ENCODE peak calls at places on chromosomes 12 and 14, in six cellular contexts. One of them, this sample, is unnamed.

GRCh38 chr12:1660304-1661187 is 30.3 kb upstream of the ADIPOR2 start:
- DNase-seq in K562: no peak
- DNase-seq in HepG2: peak; percentile 55
- DNase-seq in GM12891: no peak
- DNase-seq in GM12878: no peak
- DNase-seq in H1: no peak
- DNase-seq in this sample: no peak

GRCh38 chr12:131755305-131756113 is 44.6 kb downstream of the SFSWAP start:
- DNase-seq in K562: peak; percentile 48
- DNase-seq in HepG2: peak; percentile 61
- DNase-seq in GM12891: peak; percentile 49
- DNase-seq in GM12878: no peak
- DNase-seq in H1: no peak
- DNase-seq in this sample: no peak

GRCh38 chr12:55885113-55885512 is 42.4 kb upstream of the MMP19 start:
- DNase-seq in K562: no peak
- DNase-seq in HepG2: no peak
- DNase-seq in GM12891: no peak
- DNase-seq in GM12878: no peak
- DNase-seq in H1: no peak
- DNase-seq in this sample: no peak

GRCh38 chr14:77128414-77128891 is 13.1 kb downstream of the ZDHHC22 start:
- DNase-seq in K562: no peak
- DNase-seq in HepG2: peak; percentile 60
- DNase-seq in GM12891: no peak
- DNase-seq in GM12878: no peak
- DNase-seq in H1: no peak
- DNase-seq in this sample: no peak

GRCh38 chr14:94575730-94576585 is 5.3 kb upstream of the SERPINA5 start:
- DNase-seq in K562: no peak
- DNase-seq in HepG2: no peak
- DNase-seq in GM12891: no peak
- DNase-seq in GM12878: no peak
- DNase-seq in H1: no peak
- DNase-seq in this sample: no peak

GRCh38 chr12:12017798-12018197 is 52.9 kb upstream of the BCL2L14 start:
- DNase-seq in K562: peak; percentile 9
- DNase-seq in HepG2: no peak
- DNase-seq in GM12891: no peak
- DNase-seq in GM12878: no peak
- DNase-seq in H1: peak; percentile 59
- DNase-seq in this sample: no peak

GRCh38 chr14:90827919-90828610 is 11.8 kb upstream of the TTC7B start:
- DNase-seq in K562: peak; percentile 96
- DNase-seq in HepG2: peak; percentile 71
- DNase-seq in GM12891: peak; percentile 77
- DNase-seq in GM12878: peak; percentile 15
- DNase-seq in H1: peak; percentile 97
- DNase-seq in this sample: peak; percentile 86

GRCh38 chr12:54932691-54933090 is 51.9 kb downstream of the TESPA1 start:
- DNase-seq in K562: peak; percentile 17
- DNase-seq in HepG2: no peak
- DNase-seq in GM12891: no peak
- DNase-seq in GM12878: no peak
- DNase-seq in H1: no peak
- DNase-seq in this sample: no peak

GRCh38 chr12:124159655-124160054 is 135.2 kb upstream of the RFLNA start:
- DNase-seq in K562: no peak
- DNase-seq in HepG2: no peak
- DNase-seq in GM12891: no peak
- DNase-seq in GM12878: no peak
- DNase-seq in H1: no peak
- DNase-seq in this sample: no peak

GRCh38 chr14:61211476-61212262 is 69.5 kb downstream of the TMEM30B start:
- DNase-seq in K562: no peak
- DNase-seq in HepG2: no peak
- DNase-seq in GM12891: no peak
- DNase-seq in GM12878: no peak
- DNase-seq in H1: no peak
- DNase-seq in this sample: no peak

GRCh38 chr14:24078146-24078545 is 6.8 kb downstream of the CPNE6 start:
- DNase-seq in K562: no peak
- DNase-seq in HepG2: no peak
- DNase-seq in GM12891: no peak
- DNase-seq in GM12878: no peak
- DNase-seq in H1: no peak
- DNase-seq in this sample: no peak

GRCh38 chr12:108040968-108041367 is 88.1 kb upstream of the WSCD2 start:
- DNase-seq in K562: no peak
- DNase-seq in HepG2: no peak
- DNase-seq in GM12891: no peak
- DNase-seq in GM12878: no peak
- DNase-seq in H1: no peak
- DNase-seq in this sample: no peak

GRCh38 chr12:18068355-18068754 is 21.6 kb downstream of the RERGL start:
- DNase-seq in K562: no peak
- DNase-seq in HepG2: no peak
- DNase-seq in GM12891: no peak
- DNase-seq in GM12878: no peak
- DNase-seq in H1: no peak
- DNase-seq in this sample: no peak

GRCh38 chr14:42277840-42278239 is 671.2 kb downstream of the LRFN5 start:
- DNase-seq in K562: no peak
- DNase-seq in HepG2: no peak
- DNase-seq in GM12891: no peak
- DNase-seq in GM12878: no peak
- DNase-seq in H1: no peak
- DNase-seq in this sample: no peak

GRCh38 chr12:27975222-27976136 is 2.9 kb upstream of the PTHLH start:
- DNase-seq in K562: peak; percentile 76
- DNase-seq in HepG2: no peak
- DNase-seq in GM12891: no peak
- DNase-seq in GM12878: no peak
- DNase-seq in H1: peak; percentile 78
- DNase-seq in this sample: no peak

GRCh38 chr12:42809226-42809625 is 219.7 kb upstream of the PRICKLE1 start:
- DNase-seq in K562: no peak
- DNase-seq in HepG2: no peak
- DNase-seq in GM12891: no peak
- DNase-seq in GM12878: no peak
- DNase-seq in H1: no peak
- DNase-seq in this sample: no peak

GRCh38 chr14:70753518-70753953 is 55.8 kb downstream of the MAP3K9 start:
- DNase-seq in K562: no peak
- DNase-seq in HepG2: peak; percentile 94
- DNase-seq in GM12891: no peak
- DNase-seq in GM12878: no peak
- DNase-seq in H1: no peak
- DNase-seq in this sample: no peak

GRCh38 chr12:54195736-54196347 is 7.1 kb upstream of the SMUG1 start:
- DNase-seq in K562: peak; percentile 73
- DNase-seq in HepG2: no peak
- DNase-seq in GM12891: peak; percentile 33
- DNase-seq in GM12878: no peak
- DNase-seq in H1: no peak
- DNase-seq in this sample: no peak

GRCh38 chr12:12549426-12549825 is 13.2 kb downstream of the DUSP16 start:
- DNase-seq in K562: no peak
- DNase-seq in HepG2: no peak
- DNase-seq in GM12891: no peak
- DNase-seq in GM12878: no peak
- DNase-seq in H1: no peak
- DNase-seq in this sample: no peak

GRCh38 chr14:36996133-36996856 is 176.1 kb downstream of the SLC25A21 start:
- DNase-seq in K562: peak; percentile 44
- DNase-seq in HepG2: no peak
- DNase-seq in GM12891: no peak
- DNase-seq in GM12878: no peak
- DNase-seq in H1: no peak
- DNase-seq in this sample: no peak

DNA sequence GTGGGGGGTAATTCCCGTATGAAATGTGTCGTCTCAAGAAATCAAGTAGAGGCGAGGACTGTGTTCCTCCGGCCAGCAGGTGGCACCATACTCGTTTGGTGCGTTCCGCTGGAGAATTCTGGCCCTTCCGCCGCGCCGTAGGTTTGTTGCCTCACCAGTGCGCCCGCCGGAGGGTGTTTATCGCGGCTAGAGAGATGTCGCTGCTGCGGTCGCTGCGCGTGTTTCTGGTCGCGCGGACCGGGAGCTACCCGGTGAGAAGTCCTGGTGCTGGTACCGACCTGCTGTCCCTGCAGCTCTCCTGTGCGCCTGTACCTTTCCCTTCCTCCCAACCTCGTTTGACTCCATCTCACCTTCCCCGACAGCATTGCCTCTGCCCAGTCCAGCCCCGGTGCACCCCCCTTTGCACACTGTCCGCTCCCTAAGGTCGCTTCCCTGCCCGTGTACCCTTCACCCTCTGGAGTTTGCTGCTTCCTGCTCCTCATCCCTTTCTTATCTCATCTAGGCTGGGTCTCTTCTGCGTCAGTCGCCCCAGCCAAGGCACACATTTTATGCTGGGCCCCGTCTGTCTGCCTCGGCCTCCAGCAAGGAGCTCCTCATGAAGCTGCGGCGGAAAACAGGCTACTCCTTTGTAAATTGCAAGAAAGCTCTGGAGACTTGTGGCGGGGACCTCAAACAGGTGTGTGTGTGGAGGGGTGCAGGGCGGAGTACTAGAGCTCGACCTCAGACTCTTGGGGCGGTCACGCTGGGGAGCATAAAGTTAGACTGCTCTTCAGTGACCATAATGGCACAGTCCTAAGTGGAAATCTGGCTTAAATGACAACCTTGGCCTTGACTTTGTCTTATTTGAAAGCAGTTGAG is at the start of gene TSFM:
- DNase-seq in K562: peak; percentile 85
- DNase-seq in HepG2: peak; percentile 85
- DNase-seq in GM12891: peak; percentile 74
- DNase-seq in GM12878: peak; percentile 68
- DNase-seq in H1: peak; percentile 98
- DNase-seq in this sample: peak; percentile 66
- TF ChIP-seq POLR2A in K562: peak; percentile 97
- TF ChIP-seq POLR2A in HepG2: peak; percentile 89
- TF ChIP-seq POLR2A in GM12891: peak; percentile 90
- TF ChIP-seq POLR2A in GM12878: peak; percentile 96
- TF ChIP-seq POLR2A in H1: no peak
- TF ChIP-seq POLR2A in this sample: peak; percentile 92

GRCh38 chr12:82862069-82862841 is 175.5 kb downstream of the TMTC2 start:
- DNase-seq in K562: no peak
- DNase-seq in HepG2: no peak
- DNase-seq in GM12891: no peak
- DNase-seq in GM12878: no peak
- DNase-seq in H1: no peak
- DNase-seq in this sample: no peak
- TF ChIP-seq TAF1 in K562: no peak
- TF ChIP-seq TAF1 in HepG2: no peak
- TF ChIP-seq TAF1 in GM12891: no peak
- TF ChIP-seq TAF1 in GM12878: no peak
- TF ChIP-seq TAF1 in H1: no peak
- TF ChIP-seq TAF1 in this sample: no peak

GRCh38 chr12:22993639-22994038 is 368.7 kb downstream of the ETNK1 start:
- DNase-seq in K562: no peak
- DNase-seq in HepG2: no peak
- DNase-seq in GM12891: no peak
- DNase-seq in GM12878: no peak
- DNase-seq in H1: no peak
- DNase-seq in this sample: no peak
- TF ChIP-seq POLR2AphosphoS5 in K562: no peak
- TF ChIP-seq POLR2AphosphoS5 in HepG2: no peak
- TF ChIP-seq POLR2AphosphoS5 in GM12891: no peak
- TF ChIP-seq POLR2AphosphoS5 in GM12878: no peak
- TF ChIP-seq POLR2AphosphoS5 in H1: no peak
- TF ChIP-seq POLR2AphosphoS5 in this sample: no peak

DNA sequence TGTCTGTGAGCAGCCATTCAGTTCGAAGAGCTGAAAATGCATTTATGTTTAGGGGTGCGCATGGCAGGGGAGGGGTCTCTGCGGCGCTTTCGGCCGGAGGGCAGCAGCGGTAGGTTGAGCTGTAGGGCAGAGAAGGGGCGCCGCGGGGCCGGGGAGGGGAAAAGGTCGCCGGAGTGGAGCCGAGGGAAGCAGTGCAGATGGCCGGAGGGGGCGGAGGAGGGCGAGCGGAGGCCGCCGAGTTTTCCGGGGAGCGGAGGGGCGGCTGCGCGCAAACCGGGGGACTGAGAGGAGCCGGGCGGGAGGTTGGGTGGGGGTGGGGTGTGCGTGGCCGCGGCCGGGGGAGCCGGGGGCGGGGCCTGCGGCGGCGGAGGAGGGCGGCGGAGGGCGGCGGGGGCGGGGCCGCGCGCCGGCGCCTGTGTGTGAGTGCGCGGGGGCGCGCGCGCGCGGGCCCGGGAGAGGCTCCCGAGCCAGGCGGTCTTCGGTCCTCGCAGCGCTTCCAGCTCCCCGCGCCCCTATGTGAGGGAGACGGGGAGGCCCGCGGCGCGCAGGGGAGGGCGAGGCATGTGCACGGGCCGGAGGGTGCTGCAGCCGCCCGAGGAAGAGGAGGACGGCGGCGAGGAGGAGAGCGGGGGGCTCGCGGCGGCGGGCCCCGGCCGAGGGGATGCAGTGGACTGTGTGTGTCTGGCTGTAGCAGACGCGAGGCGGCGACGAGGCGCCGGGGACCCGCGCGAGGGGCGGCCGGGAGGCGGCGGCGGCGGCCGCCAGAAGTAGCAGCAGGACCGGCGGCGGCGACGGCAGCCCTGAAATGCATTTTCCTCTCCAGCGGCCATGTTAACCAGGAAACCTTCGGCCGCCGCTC is at the start of gene DYRK2:
- DNase-seq in K562: peak; percentile 88
- DNase-seq in HepG2: peak; percentile 29
- DNase-seq in GM12891: peak; percentile 78
- DNase-seq in GM12878: no peak
- DNase-seq in H1: peak; percentile 84
- DNase-seq in this sample: peak; percentile 71
- TF ChIP-seq POLR2A in K562: peak; percentile 79
- TF ChIP-seq POLR2A in HepG2: peak; percentile 69
- TF ChIP-seq POLR2A in GM12891: peak; percentile 67
- TF ChIP-seq POLR2A in GM12878: peak; percentile 94
- TF ChIP-seq POLR2A in H1: peak; percentile 89
- TF ChIP-seq POLR2A in this sample: peak; percentile 78

This sample was measured in GM12892.